ENCODE peak calls at places on chromosomes 7 and 10, in five cellular contexts. One of them, this sample, is unnamed.
A peak's percentile ranks its signal among the peaks of the same experiment; 100 is the strongest.

GRCh38 chr7:17948503-17949238 is 8.4 kb upstream of the SNX13 start:
- DNase-seq in Peyer's patch: no peak
- DNase-seq in prostate gland: no peak
- DNase-seq in endothelial cell of umbilical vein: no peak
- DNase-seq in tibial nerve: no peak
- DNase-seq in this sample: no peak

GRCh38 chr7:99380032-99380822 is 5.7 kb downstream of the ARPC1B start:
- DNase-seq in Peyer's patch: no peak
- DNase-seq in prostate gland: no peak
- DNase-seq in endothelial cell of umbilical vein: peak; percentile 79
- DNase-seq in tibial nerve: no peak
- DNase-seq in this sample: peak; percentile 61

GRCh38 chr10:127090135-127090534 is 106.3 kb downstream of the INSYN2A start:
- DNase-seq in Peyer's patch: peak; percentile 76
- DNase-seq in prostate gland: no peak
- DNase-seq in endothelial cell of umbilical vein: no peak
- DNase-seq in tibial nerve: no peak
- DNase-seq in this sample: no peak

GRCh38 chr10:132589015-132589414 is 51.4 kb downstream of the INPP5A start:
- DNase-seq in Peyer's patch: no peak
- DNase-seq in prostate gland: no peak
- DNase-seq in endothelial cell of umbilical vein: no peak
- DNase-seq in tibial nerve: no peak
- DNase-seq in this sample: no peak

GRCh38 chr10:124649209-124649608 is 95.0 kb downstream of the FAM53B start:
- DNase-seq in Peyer's patch: no peak
- DNase-seq in prostate gland: no peak
- DNase-seq in endothelial cell of umbilical vein: no peak
- DNase-seq in tibial nerve: no peak
- DNase-seq in this sample: no peak

GRCh38 chr7:116528008-116528789 is 3.4 kb downstream of the CAV1 start:
- DNase-seq in Peyer's patch: no peak
- DNase-seq in prostate gland: no peak
- DNase-seq in endothelial cell of umbilical vein: peak; percentile 92
- DNase-seq in tibial nerve: no peak
- DNase-seq in this sample: peak; percentile 68

GRCh38 chr10:3622845-3623621 is 162.0 kb downstream of the KLF6 start:
- DNase-seq in Peyer's patch: no peak
- DNase-seq in prostate gland: no peak
- DNase-seq in endothelial cell of umbilical vein: no peak
- DNase-seq in tibial nerve: no peak
- DNase-seq in this sample: no peak

GRCh38 chr10:5858811-5859210 is 30.9 kb downstream of the ANKRD16 start:
- DNase-seq in Peyer's patch: no peak
- DNase-seq in prostate gland: no peak
- DNase-seq in endothelial cell of umbilical vein: no peak
- DNase-seq in tibial nerve: no peak
- DNase-seq in this sample: no peak

GRCh38 chr7:150476819-150477631 is 26.6 kb downstream of the GIMAP8 start:
- DNase-seq in Peyer's patch: no peak
- DNase-seq in prostate gland: no peak
- DNase-seq in endothelial cell of umbilical vein: no peak
- DNase-seq in tibial nerve: no peak
- DNase-seq in this sample: no peak

GRCh38 chr10:79446451-79447020 is 1.1 kb upstream of the ZCCHC24 start:
- DNase-seq in Peyer's patch: peak; percentile 63
- DNase-seq in prostate gland: peak; percentile 25
- DNase-seq in endothelial cell of umbilical vein: peak; percentile 36
- DNase-seq in tibial nerve: peak; percentile 49
- DNase-seq in this sample: peak; percentile 81

GRCh38 chr7:91407942-91408341 is 143.7 kb downstream of the FZD1 start:
- DNase-seq in Peyer's patch: no peak
- DNase-seq in prostate gland: no peak
- DNase-seq in endothelial cell of umbilical vein: no peak
- DNase-seq in tibial nerve: no peak
- DNase-seq in this sample: no peak

GRCh38 chr10:13706604-13707003 is 119.8 kb downstream of the PRPF18 start:
- DNase-seq in Peyer's patch: no peak
- DNase-seq in prostate gland: peak; percentile 36
- DNase-seq in endothelial cell of umbilical vein: no peak
- DNase-seq in tibial nerve: no peak
- DNase-seq in this sample: no peak

GRCh38 chr10:35784751-35785150 is 142.7 kb upstream of the FZD8 start:
- DNase-seq in Peyer's patch: no peak
- DNase-seq in prostate gland: no peak
- DNase-seq in endothelial cell of umbilical vein: no peak
- DNase-seq in tibial nerve: no peak
- DNase-seq in this sample: no peak

GRCh38 chr7:101124376-101125056 is 2.4 kb upstream of the SERPINE1 start:
- DNase-seq in Peyer's patch: no peak
- DNase-seq in prostate gland: no peak
- DNase-seq in endothelial cell of umbilical vein: peak; percentile 88
- DNase-seq in tibial nerve: no peak
- DNase-seq in this sample: no peak

GRCh38 chr10:50512743-50513416 is 110.9 kb downstream of the SGMS1 start:
- DNase-seq in Peyer's patch: no peak
- DNase-seq in prostate gland: no peak
- DNase-seq in endothelial cell of umbilical vein: no peak
- DNase-seq in tibial nerve: no peak
- DNase-seq in this sample: no peak

GRCh38 chr7:101823596-101823995 is 6.2 kb downstream of the CUX1 start:
- DNase-seq in Peyer's patch: no peak
- DNase-seq in prostate gland: no peak
- DNase-seq in endothelial cell of umbilical vein: no peak
- DNase-seq in tibial nerve: no peak
- DNase-seq in this sample: no peak

GRCh38 chr10:118110750-118111149 is 64.0 kb upstream of the RAB11FIP2 start:
- DNase-seq in Peyer's patch: no peak
- DNase-seq in prostate gland: no peak
- DNase-seq in endothelial cell of umbilical vein: no peak
- DNase-seq in tibial nerve: no peak
- DNase-seq in this sample: no peak

GRCh38 chr7:130483036-130483435 is 8.8 kb upstream of the MEST start:
- DNase-seq in Peyer's patch: no peak
- DNase-seq in prostate gland: no peak
- DNase-seq in endothelial cell of umbilical vein: no peak
- DNase-seq in tibial nerve: no peak
- DNase-seq in this sample: no peak

GRCh38 chr10:96279219-96279641 is 7.9 kb upstream of the BLNK start:
- DNase-seq in Peyer's patch: no peak
- DNase-seq in prostate gland: no peak
- DNase-seq in endothelial cell of umbilical vein: no peak
- DNase-seq in tibial nerve: no peak
- DNase-seq in this sample: no peak

GRCh38 chr7:25862254-25862992 is 289.6 kb upstream of the NFE2L3 start:
- DNase-seq in Peyer's patch: peak; percentile 99
- DNase-seq in prostate gland: peak; percentile 43
- DNase-seq in endothelial cell of umbilical vein: peak; percentile 100
- DNase-seq in tibial nerve: peak; percentile 97
- DNase-seq in this sample: peak; percentile 84

GRCh38 chr7:111556977-111557376 is 5.3 kb downstream of the IMMP2L start:
- DNase-seq in Peyer's patch: no peak
- DNase-seq in prostate gland: no peak
- DNase-seq in endothelial cell of umbilical vein: no peak
- DNase-seq in tibial nerve: no peak
- DNase-seq in this sample: no peak

GRCh38 chr10:13529714-13529973 is 830 bp upstream of the BEND7 start:
- DNase-seq in Peyer's patch: no peak
- DNase-seq in prostate gland: no peak
- DNase-seq in endothelial cell of umbilical vein: no peak
- DNase-seq in tibial nerve: no peak
- DNase-seq in this sample: no peak

GRCh38 chr10:112218960-112219359 is 35.4 kb upstream of the GPAM start:
- DNase-seq in Peyer's patch: no peak
- DNase-seq in prostate gland: no peak
- DNase-seq in endothelial cell of umbilical vein: no peak
- DNase-seq in tibial nerve: no peak
- DNase-seq in this sample: no peak

GRCh38 chr10:86848747-86849146 is 92.3 kb downstream of the BMPR1A start:
- DNase-seq in Peyer's patch: no peak
- DNase-seq in prostate gland: no peak
- DNase-seq in endothelial cell of umbilical vein: no peak
- DNase-seq in tibial nerve: no peak
- DNase-seq in this sample: no peak

GRCh38 chr7:5595545-5596045 is 172.0 kb upstream of the TNRC18 start:
- DNase-seq in Peyer's patch: no peak
- DNase-seq in prostate gland: no peak
- DNase-seq in endothelial cell of umbilical vein: no peak
- DNase-seq in tibial nerve: no peak
- DNase-seq in this sample: no peak

GRCh38 chr10:110833234-110833940 is 38.3 kb upstream of the PDCD4 start:
- DNase-seq in Peyer's patch: no peak
- DNase-seq in prostate gland: no peak
- DNase-seq in endothelial cell of umbilical vein: no peak
- DNase-seq in tibial nerve: no peak
- DNase-seq in this sample: no peak

GRCh38 chr10:110837418-110838120 is 34.2 kb upstream of the PDCD4 start:
- DNase-seq in Peyer's patch: no peak
- DNase-seq in prostate gland: peak; percentile 63
- DNase-seq in endothelial cell of umbilical vein: peak; percentile 31
- DNase-seq in tibial nerve: no peak
- DNase-seq in this sample: no peak

GRCh38 chr10:110834622-110835219 is 37.0 kb upstream of the PDCD4 start:
- DNase-seq in Peyer's patch: no peak
- DNase-seq in prostate gland: peak; percentile 72
- DNase-seq in endothelial cell of umbilical vein: peak; percentile 69
- DNase-seq in tibial nerve: no peak
- DNase-seq in this sample: no peak

GRCh38 chr10:110835841-110836240 is 35.9 kb upstream of the PDCD4 start:
- DNase-seq in Peyer's patch: no peak
- DNase-seq in prostate gland: no peak
- DNase-seq in endothelial cell of umbilical vein: no peak
- DNase-seq in tibial nerve: no peak
- DNase-seq in this sample: no peak

GRCh38 chr10:110833941-110834621 is 37.6 kb upstream of the PDCD4 start:
- DNase-seq in Peyer's patch: no peak
- DNase-seq in prostate gland: no peak
- DNase-seq in endothelial cell of umbilical vein: no peak
- DNase-seq in tibial nerve: no peak
- DNase-seq in this sample: no peak
- H3K4me1 ChIP-seq in Peyer's patch: no peaks in the 10 kb centered on the region
- H3K4me1 ChIP-seq in prostate gland: peaks cover 37% of the 10 kb centered on the region
- H3K4me1 ChIP-seq in endothelial cell of umbilical vein: no peaks in the 10 kb centered on the region
- H3K4me1 ChIP-seq in tibial nerve: peaks cover 11% of the 10 kb centered on the region
- H3K4me1 ChIP-seq in this sample: peaks cover 33% of the 10 kb centered on the region

GRCh38 chr7:92523110-92523509 is 5.2 kb downstream of the PEX1 start:
- DNase-seq in Peyer's patch: no peak
- DNase-seq in prostate gland: no peak
- DNase-seq in endothelial cell of umbilical vein: no peak
- DNase-seq in tibial nerve: no peak
- DNase-seq in this sample: no peak

GRCh38 chr7:92528958-92529264 is 316 bp downstream of the RBM48 start:
- DNase-seq in Peyer's patch: no peak
- DNase-seq in prostate gland: no peak
- DNase-seq in endothelial cell of umbilical vein: no peak
- DNase-seq in tibial nerve: no peak
- DNase-seq in this sample: no peak

GRCh38 chr7:92527300-92528187 is 776 bp downstream of the PEX1 start:
- DNase-seq in Peyer's patch: peak; percentile 69
- DNase-seq in prostate gland: peak; percentile 17
- DNase-seq in endothelial cell of umbilical vein: peak; percentile 72
- DNase-seq in tibial nerve: no peak
- DNase-seq in this sample: peak; percentile 36

DNA sequence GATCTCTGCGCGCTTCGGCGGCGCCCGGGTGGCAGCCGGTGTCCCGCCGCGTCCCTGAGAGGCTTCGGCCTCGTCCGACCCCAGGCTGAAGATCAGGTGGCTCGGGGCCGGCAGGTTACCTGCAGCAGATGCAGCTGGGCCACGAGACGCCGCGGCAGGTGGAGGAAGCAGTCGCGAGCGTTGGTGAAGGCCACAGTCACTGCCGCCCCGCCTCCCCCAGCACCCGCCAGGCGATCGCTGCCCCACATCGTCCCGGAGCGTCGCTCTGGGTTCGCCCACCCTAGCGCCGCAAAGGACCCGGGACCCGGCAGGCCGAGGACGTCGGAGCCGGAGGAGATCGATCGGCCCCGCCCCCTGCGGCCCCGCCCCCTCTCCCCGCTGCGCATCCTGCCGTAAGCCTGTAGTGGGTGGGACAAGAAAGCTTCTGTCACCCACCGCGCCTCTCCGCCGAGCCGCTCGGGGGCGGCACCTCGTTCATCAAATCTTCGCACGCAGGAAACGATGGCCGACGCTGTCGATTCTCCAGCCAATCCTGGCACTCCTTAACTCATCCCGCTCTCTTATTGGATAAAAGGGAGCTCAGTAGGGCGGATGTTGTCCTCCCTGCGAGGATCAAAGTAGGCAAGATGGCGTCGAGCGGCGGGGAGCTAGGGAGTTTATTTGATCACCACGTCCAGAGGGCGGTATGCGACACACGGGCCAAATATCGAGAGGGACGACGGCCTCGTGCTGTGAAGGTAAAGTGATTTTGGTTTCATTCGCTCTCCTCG is at the start of the genes PEX1 and RBM48:
- DNase-seq in Peyer's patch: peak; percentile 98
- DNase-seq in prostate gland: peak; percentile 97
- DNase-seq in endothelial cell of umbilical vein: peak; percentile 100
- DNase-seq in tibial nerve: peak; percentile 90
- DNase-seq in this sample: peak; percentile 96
- TF ChIP-seq POLR2A in Peyer's patch: peak; percentile 58
- TF ChIP-seq POLR2A in prostate gland: peak; percentile 53
- TF ChIP-seq POLR2A in endothelial cell of umbilical vein: peak; percentile 70
- TF ChIP-seq POLR2A in tibial nerve: peak; percentile 60
- TF ChIP-seq POLR2A in this sample: peak; percentile 56

DNA sequence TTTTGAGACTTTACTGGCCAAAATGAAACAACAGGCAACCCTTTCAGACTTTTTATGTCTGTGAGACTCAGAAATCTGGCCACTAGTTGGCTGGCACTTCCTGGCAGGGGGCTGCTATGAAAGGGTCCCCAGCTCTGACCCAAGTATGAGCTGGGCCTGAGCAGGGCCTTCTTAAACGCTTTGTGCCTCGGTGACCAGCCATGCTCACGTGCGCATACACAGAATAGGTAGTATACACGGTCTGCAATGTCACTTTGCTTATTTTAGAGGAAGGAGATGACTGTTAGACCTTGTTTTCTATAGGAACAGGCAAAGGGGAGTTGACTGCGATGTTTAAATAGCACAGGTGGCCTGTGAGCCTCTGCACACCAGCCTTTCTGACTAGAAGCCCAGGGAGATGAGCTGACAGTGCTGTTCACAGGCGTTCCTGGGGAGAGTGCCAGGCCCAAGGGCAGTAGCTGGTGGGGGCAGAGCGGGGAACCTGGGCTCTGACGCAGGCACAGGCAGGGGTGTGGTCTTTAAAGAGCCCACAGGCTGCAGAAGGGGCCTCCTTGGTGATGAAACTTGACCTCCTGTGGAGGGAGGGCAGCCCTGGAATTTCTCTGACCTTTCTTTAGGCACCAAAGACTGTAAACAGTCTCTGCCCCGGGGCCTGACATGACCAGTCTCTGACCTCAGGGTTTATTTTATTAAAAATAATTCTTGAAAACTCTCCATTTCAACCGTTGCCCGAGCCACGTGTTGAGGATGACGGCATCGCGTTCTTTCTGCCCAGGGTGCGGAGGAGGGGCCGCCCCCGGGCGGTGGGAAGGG is 129.4 kb downstream of the VIPR2 start:
- DNase-seq in Peyer's patch: peak; percentile 61
- DNase-seq in prostate gland: peak; percentile 56
- DNase-seq in endothelial cell of umbilical vein: no peak
- DNase-seq in tibial nerve: peak; percentile 51
- DNase-seq in this sample: peak; percentile 85
- H3K4me1 ChIP-seq in Peyer's patch: peaks cover 4% of the 10 kb centered on the region
- H3K4me1 ChIP-seq in prostate gland: peaks cover 11% of the 10 kb centered on the region
- H3K4me1 ChIP-seq in endothelial cell of umbilical vein: no peaks in the 10 kb centered on the region
- H3K4me1 ChIP-seq in tibial nerve: peaks cover 3% of the 10 kb centered on the region
- H3K4me1 ChIP-seq in this sample: peaks cover 4% of the 10 kb centered on the region

GRCh38 chr10:63520463-63521388 is 475 bp upstream of the REEP3 start:
- DNase-seq in Peyer's patch: peak; percentile 84
- DNase-seq in prostate gland: peak; percentile 57
- DNase-seq in endothelial cell of umbilical vein: peak; percentile 56
- DNase-seq in tibial nerve: peak; percentile 35
- DNase-seq in this sample: peak; percentile 87
- TF ChIP-seq POLR2A in Peyer's patch: no peak
- TF ChIP-seq POLR2A in prostate gland: peak; percentile 50
- TF ChIP-seq POLR2A in endothelial cell of umbilical vein: no peak
- TF ChIP-seq POLR2A in tibial nerve: no peak
- TF ChIP-seq POLR2A in this sample: no peak

This sample was measured in heart left ventricle.